ENCODE peak calls at places on chromosome 17, in four cellular contexts. H, Z, B and G are unnamed samples.

GRCh38 chr17:29399634-29400033 is 9.5 kb downstream of the TAOK1 start:
- DNase-seq in Z (no peak), B (no peak), H (no peak), G (no peak)

GRCh38 chr17:79648181-79648831 is 37.5 kb upstream of the RBFOX3 start:
- DNase-seq in H (peak), Z (no peak), B (peak), G (no peak)

GRCh38 chr17:41678411-41678906 is 10.2 kb upstream of the EIF1 start:
- DNase-seq in B (no peak), Z (no peak), H (no peak), G (no peak)

GRCh38 chr17:76714822-76715461 is 4.2 kb upstream of the MXRA7 start:
- DNase-seq in Z (peak), B (peak), H (peak), G (peak)

GRCh38 chr17:18129041-18129502 is 20.5 kb downstream of the MYO15A start:
- DNase-seq in Z (no peak), H (no peak), B (peak), G (no peak)

GRCh38 chr17:27362503-27362902 is 68.6 kb downstream of the WSB1 start:
- DNase-seq in B (no peak), H (no peak), Z (no peak), G (no peak)

GRCh38 chr17:41810659-41811548 is 845 bp downstream of the P3H4 start:
- DNase-seq in B (no peak), Z (no peak), H (peak), G (no peak)

GRCh38 chr17:38750312-38751121 is 2.0 kb upstream of the PSMB3 start:
- DNase-seq in Z (no peak), H (no peak), B (no peak), G (peak)

GRCh38 chr17:1074886-1075665 is 78.1 kb downstream of the TIMM22 start:
- DNase-seq in Z (no peak), H (no peak), B (peak), G (no peak)

GRCh38 chr17:21286066-21286770 is 1.7 kb downstream of the MAP2K3 start:
- DNase-seq in Z (no peak), B (no peak), H (no peak), G (peak)

GRCh38 chr17:1627987-1628855 is at the start of gene SLC43A2:
- DNase-seq in H (peak), Z (peak), B (peak), G (peak)

GRCh38 chr17:36525888-36526287 is 8.8 kb downstream of the MYO19 start:
- DNase-seq in B (no peak), H (no peak), Z (no peak), G (no peak)

GRCh38 chr17:61555127-61555531 is 35.9 kb downstream of the NACA2 start:
- DNase-seq in B (no peak), H (no peak), Z (no peak), G (no peak)

GRCh38 chr17:1800240-1800639 is 29.5 kb downstream of the SMYD4 start:
- DNase-seq in B (no peak), H (no peak), Z (no peak), G (no peak)

GRCh38 chr17:40448639-40449261 is 5.5 kb downstream of the IGFBP4 start:
- DNase-seq in Z (no peak), B (no peak), H (no peak), G (no peak)

GRCh38 chr17:7838291-7839075 is 4.5 kb downstream of the KDM6B start:
- DNase-seq in Z (peak), H (peak), B (no peak), G (peak)

GRCh38 chr17:50542795-50543774 is 3.9 kb upstream of the SPATA20 start:
- DNase-seq in H (no peak), B (no peak), Z (no peak), G (no peak)

GRCh38 chr17:37842401-37842800 is 81.8 kb upstream of the TBC1D3K start:
- DNase-seq in Z (no peak), B (no peak), H (no peak), G (no peak)

GRCh38 chr17:32222621-32223020 is 43.0 kb upstream of the RHBDL3 start:
- DNase-seq in B (no peak), H (no peak), Z (no peak), G (peak)

GRCh38 chr17:45574376-45574775 is 83.9 kb upstream of the PLEKHM1 start:
- DNase-seq in Z (no peak), B (no peak), H (no peak), G (no peak)

GRCh38 chr17:43309505-43310329 is 75.9 kb upstream of the RNU2-1 start:
- DNase-seq in H (no peak), Z (no peak), B (no peak), G (no peak)

GRCh38 chr17:51653902-51654301 is 393.6 kb downstream of the UTP18 start:
- DNase-seq in H (peak), Z (no peak), B (peak), G (no peak)

GRCh38 chr17:82267575-82268379 is 5.7 kb downstream of the CSNK1D start:
- DNase-seq in Z (no peak), H (no peak), B (peak), G (peak)

GRCh38 chr17:81094744-81095607 is 60.0 kb downstream of the BAIAP2 start:
- DNase-seq in H (peak), Z (no peak), B (peak), G (peak)

GRCh38 chr17:71163121-71163812 is 957.6 kb upstream of the SOX9 start:
- DNase-seq in B (no peak), Z (no peak), H (no peak), G (no peak)

GRCh38 chr17:6910987-6911603 is 79.6 kb upstream of the TEKT1 start:
- DNase-seq in Z (peak), H (no peak), B (no peak), G (no peak)

GRCh38 chr17:63185420-63185819 is 219.4 kb downstream of the TANC2 start:
- DNase-seq in H (no peak), B (no peak), Z (no peak), G (no peak)
- TF ChIP-seq CTCF in H (no peak), B (peak), Z (no peak), G (no peak)

DNA sequence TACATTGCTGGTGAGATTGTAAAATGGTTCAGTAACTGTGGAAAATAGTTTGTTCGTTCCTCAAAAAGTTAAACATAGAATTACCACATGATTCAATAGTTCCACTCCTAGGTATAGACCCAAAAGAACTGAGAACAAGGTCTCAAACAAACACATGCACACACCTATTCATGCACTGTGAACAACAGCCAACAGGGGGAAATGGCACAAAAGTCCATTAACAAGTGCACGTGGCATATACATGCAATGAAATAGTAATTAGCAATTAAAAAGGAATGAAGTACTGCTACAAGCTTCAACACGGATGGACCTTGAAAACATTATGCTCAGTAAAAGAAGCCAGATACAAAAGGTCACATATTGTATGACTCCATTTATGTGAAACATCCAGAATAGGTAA is 23.8 kb downstream of the SDK2 start:
- DNase-seq in B (no peak), H (no peak), Z (no peak), G (no peak)
- TF ChIP-seq CTCF in B (no peak), H (peak), Z (no peak), G (no peak)

GRCh38 chr17:68535903-68536302 is 23.7 kb downstream of the PRKAR1A start:
- DNase-seq in Z (no peak), B (no peak), H (no peak), G (no peak)

GRCh38 chr17:68532826-68533225 is 20.6 kb downstream of the PRKAR1A start:
- DNase-seq in H (no peak), B (no peak), Z (no peak), G (no peak)

GRCh38 chr17:68534714-68535113 is 22.5 kb downstream of the PRKAR1A start:
- DNase-seq in H (no peak), B (no peak), Z (no peak), G (no peak)

GRCh38 chr17:68531252-68531651 is 19.0 kb downstream of the PRKAR1A start:
- DNase-seq in H (no peak), Z (no peak), B (no peak), G (no peak)

GRCh38 chr17:68533887-68534700 is 21.9 kb downstream of the PRKAR1A start:
- DNase-seq in H (no peak), Z (no peak), B (no peak), G (no peak)
- TF ChIP-seq CTCF in H (peak), Z (peak), B (peak), G (peak)

DNA sequence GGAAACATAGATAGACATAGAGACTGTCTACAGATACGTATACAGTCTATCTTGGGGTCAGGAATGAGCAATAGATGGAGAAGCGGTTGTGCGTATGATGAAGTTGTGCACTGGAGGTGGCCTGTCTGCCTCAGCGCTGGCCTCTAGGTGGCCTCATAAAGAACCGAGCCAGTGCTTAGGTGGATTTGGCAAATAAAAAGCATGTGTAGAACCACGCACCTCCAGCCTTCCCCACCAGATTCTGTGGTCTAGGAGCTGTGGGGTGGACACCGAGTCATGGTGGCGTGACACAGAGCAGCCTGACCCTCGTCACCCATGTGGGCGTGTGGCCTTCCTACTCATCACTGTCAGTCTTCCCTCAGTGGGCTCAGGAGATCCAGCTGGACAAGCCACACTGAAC is 34.0 kb downstream of the PGS1 start:
- DNase-seq in B (no peak), H (no peak), Z (no peak), G (peak)
- TF ChIP-seq CTCF in B (peak), H (peak), Z (no peak), G (peak)

GRCh38 chr17:11704041-11704440 is 105.8 kb downstream of the DNAH9 start:
- DNase-seq in B (no peak), H (no peak), Z (no peak), G (no peak)

GRCh38 chr17:11701906-11702305 is 103.6 kb downstream of the DNAH9 start:
- DNase-seq in Z (no peak), B (no peak), H (no peak), G (no peak)

DNA sequence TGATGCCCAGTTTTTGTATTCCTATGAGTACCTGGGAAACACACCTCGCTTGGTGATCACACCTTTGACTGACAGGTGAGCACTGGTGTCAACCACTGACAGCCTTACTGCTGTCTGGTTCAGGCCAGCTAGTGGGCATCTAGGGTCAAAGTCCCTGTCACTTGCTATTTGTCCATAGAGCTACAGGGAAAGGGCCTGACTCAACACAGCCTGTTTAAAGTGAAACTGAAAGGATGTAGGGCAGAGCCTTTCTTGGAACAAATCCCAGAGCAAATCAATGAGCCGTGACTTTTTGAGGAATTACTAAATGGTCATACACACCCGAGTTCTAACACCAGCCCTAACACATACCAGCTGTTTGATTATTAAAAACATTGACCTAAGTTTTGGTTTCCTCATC is 106.8 kb downstream of the DNAH9 start:
- DNase-seq in Z (no peak), B (no peak), H (no peak), G (no peak)
- TF ChIP-seq CTCF in Z (no peak), B (no peak), H (no peak), G (no peak)